ENCODE peak calls at places on chromosomes 6 and 20, in five cellular contexts. L, R, S, Y and V are unnamed samples.

GRCh38 chr20:55271370-55271769 is 733.9 kb downstream of the CBLN4 start:
- DNase-seq in S (no peak), Y (no peak), L (no peak), R (no peak), V (no peak)

GRCh38 chr20:4165984-4166725 is 150.8 kb upstream of the RNF24 start:
- DNase-seq in S (no peak), R (no peak), L (no peak), Y (no peak), V (no peak)

GRCh38 chr6:153511896-153512496 is 380.9 kb upstream of the RGS17 start:
- DNase-seq in Y (peak), L (no peak), R (peak), S (no peak), V (no peak)

GRCh38 chr6:160131636-160132296 is 10.2 kb downstream of the SLC22A1 start:
- DNase-seq in R (no peak), L (no peak), S (peak), Y (no peak), V (no peak)

GRCh38 chr20:53635189-53635588 is 41.5 kb upstream of the ZNF217 start:
- DNase-seq in L (no peak), Y (no peak), R (no peak), S (no peak), V (no peak)

GRCh38 chr20:45041464-45042337 is 59.2 kb downstream of the KCNS1 start:
- DNase-seq in L (no peak), S (no peak), Y (peak), R (peak), V (no peak)

GRCh38 chr6:56238352-56238751 is 9.0 kb downstream of the COL21A1 start:
- DNase-seq in Y (no peak), S (no peak), R (no peak), L (no peak), V (no peak)

GRCh38 chr6:108535079-108535742 is 25.5 kb upstream of the FOXO3 start:
- DNase-seq in R (no peak), S (no peak), Y (no peak), L (no peak), V (no peak)

GRCh38 chr20:63500151-63500901 is 1.4 kb upstream of the EEF1A2 start:
- DNase-seq in S (no peak), Y (no peak), R (no peak), L (no peak), V (no peak)

GRCh38 chr20:53815509-53815908 is 221.9 kb upstream of the ZNF217 start:
- DNase-seq in Y (no peak), R (no peak), S (no peak), L (no peak), V (no peak)

GRCh38 chr20:64111841-64112641 is 4.7 kb upstream of the NPBWR2 start:
- DNase-seq in Y (no peak), R (no peak), S (peak), L (no peak), V (peak)

GRCh38 chr6:117555882-117556498 is 46.3 kb downstream of the GOPC start:
- DNase-seq in R (peak), S (peak), Y (peak), L (peak), V (no peak)

GRCh38 chr6:141398954-141399353 is 733.8 kb upstream of the GJE1 start:
- DNase-seq in L (no peak), Y (peak), R (no peak), S (no peak), V (no peak)

GRCh38 chr20:48682529-48683385 is 145.0 kb downstream of the PREX1 start:
- DNase-seq in L (no peak), S (peak), Y (peak), R (peak), V (no peak)

GRCh38 chr6:153958860-153959259 is 80.2 kb upstream of the OPRM1 start:
- DNase-seq in L (no peak), R (no peak), S (no peak), Y (no peak), V (no peak)